ENCODE peak calls at places on chromosomes 5 and 9, in eight cellular contexts. Z is CD8-positive, alpha-beta T cell; B is bronchial epithelial cell; Y is transverse colon; A is cardiac fibroblast; P is GM06990; Q is nephron progenitor cell; M is astrocyte of the spinal cord. D is an unnamed sample.

GRCh38 chr9:138111607-138112006 is 234.0 kb downstream of the CACNA1B start:
- DNase-seq in Z (no peak), B (no peak), Y (no peak), A (no peak), P (no peak), Q (no peak), M (no peak), D (no peak)

GRCh38 chr5:16179511-16179935 is at the start of gene MARCHF11:
- DNase-seq in Z (no peak), B (no peak), Y (no peak), A (no peak), P (no peak), Q (peak; percentile 54), M (no peak), D (no peak)

GRCh38 chr5:97041239-97041638 is 101.2 kb downstream of the LIX1 start:
- DNase-seq in Z (no peak), B (no peak), Y (no peak), A (no peak), P (no peak), Q (no peak), M (no peak), D (no peak)

GRCh38 chr9:85723220-85723619 is 18.5 kb downstream of the AGTPBP1 start:
- DNase-seq in Z (peak; percentile 85), B (peak; percentile 14), Y (no peak), A (no peak), P (no peak), Q (no peak), M (peak; percentile 45), D (no peak)

GRCh38 chr5:119336846-119337564 is 18.8 kb upstream of the TNFAIP8 start:
- DNase-seq in Z (no peak), B (no peak), Y (no peak), A (no peak), P (no peak), Q (no peak), M (no peak), D (no peak)

GRCh38 chr9:71719585-71719984 is 48.7 kb downstream of the CEMIP2 start:
- DNase-seq in Z (no peak), B (peak; percentile 56), Y (no peak), A (peak; percentile 70), P (no peak), Q (no peak), M (peak; percentile 49), D (no peak)

GRCh38 chr5:149432861-149433462 is 53.9 kb upstream of the IL17B start:
- DNase-seq in Z (no peak), B (no peak), Y (no peak), A (no peak), P (no peak), Q (no peak), M (no peak), D (no peak)

GRCh38 chr5:59358005-59358404 is 535.5 kb downstream of the PDE4D start:
- DNase-seq in Z (no peak), B (no peak), Y (no peak), A (peak; percentile 4), P (no peak), Q (no peak), M (no peak), D (no peak)

GRCh38 chr9:32434892-32435291 is 50.4 kb downstream of the ACO1 start:
- DNase-seq in Z (no peak), B (peak; percentile 46), Y (no peak), A (no peak), P (no peak), Q (no peak), M (no peak), D (no peak)

GRCh38 chr9:7315746-7316457 is 483.7 kb downstream of the DMAC1 start:
- DNase-seq in Z (no peak), B (no peak), Y (no peak), A (peak; percentile 78), P (no peak), Q (no peak), M (no peak), D (no peak)

GRCh38 chr9:125633116-125633743 is 73.8 kb downstream of the MAPKAP1 start:
- DNase-seq in Z (no peak), B (no peak), Y (no peak), A (no peak), P (no peak), Q (no peak), M (no peak), D (peak; percentile 22)

GRCh38 chr9:15543033-15543791 is 9.6 kb upstream of the CCDC171 start:
- DNase-seq in Z (no peak), B (peak; percentile 57), Y (no peak), A (peak; percentile 9), P (no peak), Q (no peak), M (no peak), D (no peak)

GRCh38 chr5:60494635-60495034 is 205.3 kb downstream of the DEPDC1B start:
- DNase-seq in Z (no peak), B (no peak), Y (no peak), A (no peak), P (peak; percentile 43), Q (no peak), M (no peak), D (no peak)

GRCh38 chr5:160479926-160480325 is 58.3 kb downstream of the PTTG1 start:
- DNase-seq in Z (no peak), B (peak; percentile 67), Y (no peak), A (peak; percentile 59), P (no peak), Q (no peak), M (peak; percentile 76), D (no peak)

GRCh38 chr5:124661317-124662141 is 84.9 kb downstream of the ZNF608 start:
- DNase-seq in Z (no peak), B (peak; percentile 90), Y (no peak), A (peak; percentile 91), P (no peak), Q (peak; percentile 58), M (peak; percentile 89), D (peak; percentile 78)

GRCh38 chr5:652773-653350 is 40.3 kb downstream of the TPPP start:
- DNase-seq in Z (no peak), B (no peak), Y (no peak), A (no peak), P (no peak), Q (no peak), M (no peak), D (no peak)

GRCh38 chr5:2155556-2155955 is 272.8 kb upstream of the IRX4 start:
- DNase-seq in Z (no peak), B (no peak), Y (no peak), A (no peak), P (no peak), Q (no peak), M (no peak), D (no peak)

GRCh38 chr5:119453045-119453383 is 717 bp downstream of the HSD17B4 start:
- DNase-seq in Z (no peak), B (peak; percentile 21), Y (peak; percentile 36), A (peak; percentile 56), P (no peak), Q (no peak), M (peak; percentile 38), D (no peak)

GRCh38 chr5:138352722-138353549 is 451 bp downstream of the KDM3B start:
- DNase-seq in Z (peak; percentile 83), B (peak; percentile 41), Y (peak; percentile 73), A (peak; percentile 63), P (peak; percentile 83), Q (peak; percentile 67), M (peak; percentile 56), D (peak; percentile 80)
- TF ChIP-seq CTCF in Z (no peak), B (peak; percentile 45), Y (peak; percentile 3), A (no peak), P (peak; percentile 41), Q (no peak), M (peak; percentile 33), D (peak; percentile 43)

GRCh38 chr5:177546262-177546741 is 8.1 kb downstream of the FAM193B start:
- DNase-seq in Z (no peak), B (peak; percentile 100), Y (no peak), A (peak; percentile 97), P (no peak), Q (no peak), M (peak; percentile 94), D (peak; percentile 37)
- TF ChIP-seq CTCF in Z (no peak), B (no peak), Y (no peak), A (no peak), P (no peak), Q (no peak), M (peak; percentile 7), D (no peak)

DNA sequence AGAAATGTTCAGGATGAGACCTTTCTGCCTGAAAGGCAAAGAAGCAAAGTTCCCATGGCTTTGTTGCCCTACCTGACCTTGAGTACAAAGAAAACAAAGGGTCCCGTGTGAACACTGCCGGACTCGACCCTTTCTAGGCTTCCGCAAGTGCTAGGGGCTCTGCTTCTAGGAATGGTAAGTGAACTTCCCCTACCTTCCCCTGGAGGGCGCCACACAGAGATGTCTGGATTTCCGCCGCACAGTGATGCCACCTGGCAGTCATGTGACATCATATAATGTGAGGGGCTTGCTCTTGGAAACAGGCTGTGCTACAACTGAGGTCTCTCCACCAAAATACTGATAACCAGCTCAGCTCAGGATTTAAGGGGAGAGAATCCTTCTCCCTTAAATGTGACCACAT is 56.6 kb downstream of the HSD17B3 start:
- DNase-seq in Z (no peak), B (no peak), Y (no peak), A (no peak), P (no peak), Q (no peak), M (no peak), D (no peak)
- TF ChIP-seq CTCF in Z (peak; percentile 20), B (no peak), Y (no peak), A (peak; percentile 3), P (peak; percentile 12), Q (no peak), M (peak; percentile 13), D (no peak)

GRCh38 chr9:133202688-133203453 is 6.2 kb downstream of the OBP2B start:
- DNase-seq in Z (no peak), B (no peak), Y (no peak), A (no peak), P (no peak), Q (no peak), M (no peak), D (no peak)

GRCh38 chr9:133202145-133202513 is 6.9 kb downstream of the OBP2B start:
- DNase-seq in Z (no peak), B (no peak), Y (no peak), A (no peak), P (no peak), Q (no peak), M (no peak), D (no peak)

GRCh38 chr9:133201424-133202144 is 7.5 kb downstream of the OBP2B start:
- DNase-seq in Z (no peak), B (no peak), Y (no peak), A (no peak), P (no peak), Q (no peak), M (no peak), D (no peak)

GRCh38 chr9:133200631-133201030 is 8.4 kb downstream of the OBP2B start:
- DNase-seq in Z (no peak), B (no peak), Y (no peak), A (no peak), P (no peak), Q (no peak), M (no peak), D (no peak)

DNA sequence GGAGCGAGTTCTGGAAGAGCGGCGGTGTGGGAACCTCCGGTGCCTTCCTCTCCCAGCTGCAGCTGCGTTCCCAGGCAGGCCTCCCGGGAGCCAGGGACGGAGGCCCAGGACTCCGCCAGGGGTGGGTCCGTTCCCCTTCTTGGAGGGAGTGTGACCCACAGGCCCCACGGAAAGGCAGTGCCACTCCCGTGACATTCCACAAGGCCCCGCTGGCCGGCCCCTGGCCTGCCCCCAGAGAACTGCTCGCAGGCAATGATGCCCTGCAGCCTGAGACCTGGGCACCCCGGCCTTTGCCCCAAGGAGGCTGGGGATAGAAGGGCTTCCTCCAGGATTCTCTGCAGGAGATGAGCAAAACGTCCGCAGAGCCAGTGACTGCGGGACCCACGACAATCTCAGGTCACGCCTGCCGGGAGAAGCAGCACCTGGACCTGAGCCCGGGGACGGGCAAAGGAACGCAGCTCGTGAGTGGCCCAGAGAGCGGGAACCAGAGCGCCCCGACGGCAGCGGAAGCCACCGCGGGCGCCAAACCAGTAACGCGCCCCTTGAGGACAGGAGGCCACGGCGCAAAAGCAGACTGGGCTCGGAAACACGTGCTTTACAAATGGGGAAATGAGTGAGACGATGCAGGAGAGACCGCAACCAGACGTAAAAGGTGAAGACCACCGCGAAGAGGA is 9.3 kb downstream of the OBP2B start:
- DNase-seq in Z (peak; percentile 41), B (no peak), Y (peak; percentile 31), A (no peak), P (peak; percentile 29), Q (no peak), M (no peak), D (no peak)
- TF ChIP-seq CTCF in Z (no peak), B (no peak), Y (no peak), A (no peak), P (no peak), Q (no peak), M (no peak), D (no peak)

D was measured in Calu3.